ENCODE peak calls at places on chromosome 18, in six cellular contexts. C is body of pancreas, D is prostate gland, S is stomach, O is HepG2, F is HCT116. L is an unnamed sample.

GRCh38 chr18:3281456-3282400 is 19.8 kb downstream of the MYL12B start:
- DNase-seq in C (no peak), F (peak), O (peak), S (no peak), D (peak), L (peak)

GRCh38 chr18:49055787-49056186 is 105.0 kb upstream of the SMAD7 start:
- DNase-seq in O (no peak), S (peak), C (no peak), D (no peak), F (no peak), L (no peak)

GRCh38 chr18:3594760-3595241 is 144.8 kb downstream of the TGIF1 start:
- DNase-seq in F (no peak), D (peak), O (peak), C (peak), S (peak), L (peak)

GRCh38 chr18:34697891-34698290 is 12.2 kb upstream of the DTNA start:
- DNase-seq in O (no peak), S (no peak), F (no peak), C (no peak), D (no peak), L (no peak)

GRCh38 chr18:54250846-54251251 is 18.5 kb upstream of the POLI start:
- DNase-seq in F (no peak), C (no peak), D (no peak), O (no peak), S (no peak), L (no peak)

GRCh38 chr18:4119127-4119648 is 335.9 kb downstream of the DLGAP1 start:
- DNase-seq in O (no peak), D (no peak), C (no peak), S (no peak), F (no peak), L (no peak)

GRCh38 chr18:78983530-78983929 is 3.9 kb downstream of the SALL3 start:
- DNase-seq in D (no peak), F (no peak), C (no peak), O (no peak), S (no peak), L (no peak)

GRCh38 chr18:57776767-57777166 is 26.3 kb downstream of the ATP8B1 start:
- DNase-seq in O (no peak), S (no peak), C (no peak), D (no peak), F (no peak), L (peak)

GRCh38 chr18:50169149-50169548 is 25.8 kb downstream of the MYO5B start:
- DNase-seq in C (no peak), O (no peak), S (no peak), D (no peak), F (no peak), L (no peak)

GRCh38 chr18:12271376-12272235 is 17.4 kb downstream of the CIDEA start:
- DNase-seq in C (peak), F (peak), D (peak), O (peak), S (peak), L (peak)

GRCh38 chr18:28771849-28772248 is 594.9 kb upstream of the CDH2 start:
- DNase-seq in C (no peak), O (no peak), S (no peak), D (no peak), F (no peak), L (no peak)

GRCh38 chr18:49666045-49666444 is 104.2 kb downstream of the LIPG start:
- DNase-seq in C (no peak), F (no peak), D (no peak), S (no peak), O (no peak), L (no peak)

GRCh38 chr18:44708451-44709083 is 27.9 kb downstream of the SETBP1 start:
- DNase-seq in F (no peak), O (no peak), D (no peak), C (no peak), S (no peak), L (no peak)

GRCh38 chr18:41666251-41666650 is 288.8 kb upstream of the PIK3C3 start:
- DNase-seq in S (no peak), O (no peak), F (no peak), D (no peak), C (no peak), L (no peak)

GRCh38 chr18:33513027-33513426 is 65.0 kb upstream of the ASXL3 start:
- DNase-seq in F (no peak), O (no peak), C (no peak), D (no peak), S (no peak), L (no peak)

GRCh38 chr18:5600376-5601071 is 56.7 kb upstream of the EPB41L3 start:
- DNase-seq in F (no peak), C (no peak), D (no peak), O (peak), S (no peak), L (peak)

GRCh38 chr18:28208268-28208667 is 31.3 kb upstream of the CDH2 start:
- DNase-seq in O (no peak), D (no peak), F (no peak), C (no peak), S (no peak), L (no peak)

GRCh38 chr18:60905699-60906098 is 427.5 kb upstream of the CDH20 start:
- DNase-seq in C (no peak), F (no peak), S (no peak), O (no peak), D (no peak), L (no peak)

GRCh38 chr18:57629399-57629798 is 7.8 kb upstream of the NARS1 start:
- DNase-seq in O (no peak), F (no peak), S (no peak), D (no peak), C (no peak), L (no peak)

GRCh38 chr18:57121542-57122112 is 25.3 kb upstream of the BOD1L2 start:
- DNase-seq in C (no peak), S (no peak), D (no peak), F (no peak), O (no peak), L (no peak)

GRCh38 chr18:45621068-45621511 is 5.8 kb downstream of the SLC14A2 start:
- DNase-seq in O (peak), S (no peak), C (peak), D (no peak), F (peak), L (peak)

GRCh38 chr18:21004721-21005120 is 106.9 kb downstream of the ROCK1 start:
- DNase-seq in O (no peak), C (no peak), D (no peak), F (no peak), S (no peak), L (no peak)

GRCh38 chr18:7897119-7897518 is 330.0 kb downstream of the PTPRM start:
- DNase-seq in F (no peak), D (no peak), S (no peak), O (no peak), C (no peak), L (no peak)

GRCh38 chr18:62610509-62611394 is 87.9 kb downstream of the ZCCHC2 start:
- DNase-seq in C (peak), F (no peak), D (no peak), O (no peak), S (no peak), L (no peak)

GRCh38 chr18:70430501-70431173 is 141.8 kb downstream of the SOCS6 start:
- DNase-seq in C (no peak), S (no peak), D (no peak), F (no peak), O (no peak), L (no peak)

GRCh38 chr18:60232541-60232940 is 140.0 kb downstream of the MC4R start:
- DNase-seq in C (no peak), D (no peak), O (no peak), S (no peak), F (peak), L (no peak)

GRCh38 chr18:76819411-76820136 is 2.8 kb upstream of the ZNF236 start:
- DNase-seq in F (no peak), D (no peak), S (no peak), C (no peak), O (no peak), L (no peak)

GRCh38 chr18:42525905-42526304 is 570.9 kb downstream of the PIK3C3 start:
- DNase-seq in O (no peak), S (peak), D (no peak), C (peak), F (no peak), L (no peak)

GRCh38 chr18:8052237-8052701 is 485.2 kb downstream of the PTPRM start:
- DNase-seq in S (no peak), F (no peak), O (peak), C (no peak), D (no peak), L (no peak)

GRCh38 chr18:77201508-77201907 is 48.1 kb upstream of the GALR1 start:
- DNase-seq in C (no peak), D (no peak), O (no peak), F (no peak), S (no peak), L (no peak)

GRCh38 chr18:58407649-58408407 is 221.1 kb downstream of the ALPK2 start:
- DNase-seq in S (no peak), F (no peak), D (no peak), C (no peak), O (peak), L (no peak)

GRCh38 chr18:78742346-78742745 is 237.3 kb upstream of the SALL3 start:
- DNase-seq in S (peak), C (no peak), D (no peak), O (no peak), F (no peak), L (no peak)

GRCh38 chr18:63188063-63188462 is 131.5 kb downstream of the BCL2 start:
- DNase-seq in C (no peak), S (no peak), O (no peak), F (no peak), D (no peak), L (no peak)

GRCh38 chr18:63365909-63366269 is 1.1 kb downstream of the KDSR start:
- DNase-seq in O (no peak), C (no peak), D (peak), S (no peak), F (no peak), L (no peak)

GRCh38 chr18:77206676-77207370 is 42.8 kb upstream of the GALR1 start:
- DNase-seq in D (no peak), F (no peak), S (no peak), O (no peak), C (no peak), L (no peak)

GRCh38 chr18:78781601-78781960 is 198.0 kb upstream of the SALL3 start:
- DNase-seq in O (no peak), C (no peak), F (no peak), D (no peak), S (peak), L (no peak)

GRCh38 chr18:10072659-10073309 is 159.0 kb downstream of the VAPA start:
- DNase-seq in O (no peak), C (peak), S (no peak), D (no peak), F (no peak), L (no peak)

GRCh38 chr18:36187826-36188721 is 777 bp downstream of the MOCOS start:
- DNase-seq in S (peak), D (no peak), O (peak), F (peak), C (peak), L (peak)
- TF ChIP-seq POLR2A in S (no peak), D (no peak), O (no peak), F (no peak), C (no peak), L (no peak)

GRCh38 chr18:14936313-14936712 is 188.3 kb downstream of the ANKRD30B start:
- DNase-seq in F (no peak), S (no peak), D (no peak), O (no peak), C (no peak), L (no peak)
- TF ChIP-seq POLR2A in F (no peak), S (no peak), D (no peak), O (no peak), C (no peak), L (no peak)

GRCh38 chr18:22167091-22167470 is 2.3 kb upstream of the GATA6 start:
- DNase-seq in C (peak), F (no peak), S (no peak), D (no peak), O (no peak), L (no peak)
- TF ChIP-seq POLR2A in C (no peak), F (no peak), S (no peak), D (no peak), O (no peak), L (no peak)

DNA sequence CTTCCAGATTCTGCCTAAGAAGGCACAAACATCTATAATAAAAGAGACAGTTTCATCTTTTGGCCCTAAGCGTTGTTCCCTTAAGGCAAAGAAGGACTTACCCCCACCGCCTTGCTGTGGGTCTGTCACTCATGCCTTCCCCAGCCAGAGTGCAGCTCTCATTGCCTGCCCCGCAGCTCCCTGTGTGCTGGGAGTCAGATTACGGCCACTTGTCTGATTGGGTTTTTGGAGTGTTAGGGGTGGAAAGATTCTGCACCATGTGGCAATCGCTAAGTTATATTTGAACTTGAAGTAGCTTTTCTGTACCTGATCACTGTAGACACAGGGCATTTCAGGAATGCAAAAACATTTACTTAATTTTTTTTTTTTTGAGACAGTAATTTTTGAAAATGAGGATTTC is at the start of gene AQP4:
- DNase-seq in F (no peak), O (no peak), C (no peak), S (peak), D (no peak), L (no peak)
- TF ChIP-seq POLR2A in F (no peak), O (no peak), C (no peak), S (no peak), D (no peak), L (no peak)